ENCODE peak calls at places on chromosomes 4 and X, in ten cellular contexts. M, X, A, S, T, Z, G, Q, W and V are unnamed samples.

GRCh38 chr4:150152764-150153163 is 74.5 kb downstream of the DCLK2 start:
- DNase-seq in M (no peak), X (peak), A (no peak), S (no peak), T (no peak), Z (no peak), G (peak), Q (no peak), W (peak), V (no peak)

GRCh38 chr4:21248336-21248735 is 548.1 kb downstream of the PACRGL start:
- DNase-seq in M (no peak), X (no peak), A (no peak), S (no peak), T (no peak), Z (no peak), G (no peak), Q (no peak), W (no peak), V (no peak)

GRCh38 chrX:13647709-13648212 is 5.2 kb upstream of the TCEANC start:
- DNase-seq in M (no peak), X (peak), A (no peak), S (no peak), T (no peak), Z (peak), G (peak), Q (peak), W (peak), V (no peak)

GRCh38 chr4:92303621-92304027 is at the start of gene GRID2:
- DNase-seq in M (peak), X (no peak), A (peak), S (no peak), T (no peak), Z (peak), G (peak), Q (no peak), W (peak), V (no peak)

GRCh38 chrX:45774961-45775360 is 574.3 kb upstream of the DIPK2B start:
- DNase-seq in M (no peak), X (no peak), A (no peak), S (no peak), T (no peak), Z (no peak), G (peak), Q (no peak), W (peak), V (no peak)

GRCh38 chr4:151730003-151730559 is 30.7 kb downstream of the GATB start:
- DNase-seq in M (peak), X (peak), A (no peak), S (no peak), T (no peak), Z (peak), G (no peak), Q (no peak), W (peak), V (no peak)

GRCh38 chr4:110490109-110490508 is 14.2 kb downstream of the ENPEP start:
- DNase-seq in M (no peak), X (no peak), A (no peak), S (no peak), T (no peak), Z (no peak), G (no peak), Q (no peak), W (no peak), V (no peak)

GRCh38 chr4:101307901-101308300 is 39.4 kb downstream of the PPP3CA start:
- DNase-seq in M (no peak), X (no peak), A (no peak), S (no peak), T (no peak), Z (no peak), G (peak), Q (no peak), W (peak), V (no peak)

GRCh38 chr4:171846232-171846631 is 33.0 kb downstream of the GALNTL6 start:
- DNase-seq in M (peak), X (peak), A (peak), S (no peak), T (peak), Z (peak), G (no peak), Q (no peak), W (peak), V (no peak)

GRCh38 chrX:6557690-6558089 is 22.8 kb upstream of the VCX3A start:
- DNase-seq in M (no peak), X (no peak), A (no peak), S (no peak), T (no peak), Z (no peak), G (no peak), Q (no peak), W (no peak), V (no peak)

DNA sequence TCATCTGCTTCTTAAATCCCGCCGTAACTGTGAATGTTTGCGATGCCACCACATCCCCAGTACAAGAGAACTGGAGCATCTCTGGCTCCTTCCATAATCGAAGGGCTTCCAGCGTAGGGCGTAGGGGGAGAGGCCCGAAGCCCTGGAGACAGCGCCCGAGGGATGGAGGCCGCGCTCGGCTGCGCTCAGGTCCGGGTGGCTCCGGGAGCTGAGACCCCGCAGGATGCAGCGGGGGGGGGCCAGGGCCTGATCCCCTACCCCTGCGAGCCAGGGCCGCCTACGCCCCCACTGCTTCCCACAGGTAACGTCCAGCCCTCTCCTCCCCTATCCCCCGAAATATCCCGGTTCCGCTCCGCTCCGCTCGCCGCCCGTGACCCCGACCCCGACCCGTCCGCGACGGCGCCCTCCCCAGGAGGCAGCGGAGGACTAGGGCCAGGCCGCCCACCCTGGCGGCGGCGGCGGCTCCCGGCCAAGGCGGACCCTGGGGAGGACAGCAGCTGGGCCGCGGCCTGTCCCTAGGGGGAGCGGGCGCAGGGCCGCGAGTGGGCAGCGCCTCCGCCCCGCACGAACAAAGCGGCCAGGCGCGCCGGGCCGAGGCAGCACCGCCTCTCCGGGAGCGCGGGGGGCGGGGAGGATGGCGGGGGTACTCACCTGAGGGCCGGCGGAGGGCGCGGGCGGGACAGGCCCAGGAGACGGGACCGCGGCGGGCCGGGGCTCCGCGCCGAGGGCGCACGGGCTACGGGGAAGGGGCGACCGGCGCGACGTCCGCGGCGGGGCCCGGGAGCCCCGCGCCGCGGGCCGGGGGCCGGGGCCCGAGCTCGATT is 720 bp downstream of the WDFY3 start:
- DNase-seq in M (peak), X (peak), A (peak), S (no peak), T (no peak), Z (peak), G (peak), Q (no peak), W (peak), V (no peak)
- TF ChIP-seq CTCF in M (no peak), X (no peak), A (peak), S (no peak), T (no peak), Z (no peak), G (no peak), Q (no peak), W (no peak), V (peak)

DNA sequence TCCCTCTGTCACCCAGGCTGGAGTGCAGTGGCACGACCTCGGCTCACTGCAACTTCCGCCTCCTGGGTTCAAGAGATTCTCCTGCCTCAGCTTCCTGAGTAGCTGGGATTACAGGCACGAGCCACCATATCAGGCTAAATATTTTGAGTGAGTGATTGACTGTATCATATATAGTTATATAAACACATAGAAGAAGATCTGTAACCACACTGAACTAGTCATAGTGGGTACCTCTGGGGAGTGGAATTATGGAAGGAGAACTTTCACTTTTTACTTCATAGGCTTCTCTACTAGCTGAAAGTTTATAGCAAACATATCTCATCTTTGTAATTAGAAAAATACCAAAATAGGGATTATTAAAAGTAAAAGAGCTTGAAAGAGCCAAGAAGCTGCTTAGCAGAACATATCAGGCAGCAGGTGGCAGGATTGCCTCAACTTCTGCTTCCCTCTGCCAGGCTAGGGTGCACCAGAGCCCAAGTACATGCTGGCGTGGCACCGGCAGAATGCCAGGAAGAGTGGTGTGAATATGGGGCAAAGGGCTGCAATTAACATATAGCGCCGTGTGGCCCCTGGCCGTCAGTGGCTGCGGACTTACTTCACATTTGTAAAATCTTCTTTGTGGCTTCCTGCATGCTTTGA is 39.5 kb upstream of the CD40LG start:
- DNase-seq in M (peak), X (peak), A (no peak), S (no peak), T (no peak), Z (peak), G (peak), Q (peak), W (peak), V (no peak)
- TF ChIP-seq CTCF in M (peak), X (peak), A (no peak), S (peak), T (peak), Z (peak), G (peak), Q (peak), W (peak), V (peak)

GRCh38 chr4:163915896-163916295 is 421.4 kb downstream of the TMA16 start:
- DNase-seq in M (no peak), X (no peak), A (no peak), S (no peak), T (no peak), Z (no peak), G (no peak), Q (no peak), W (no peak), V (no peak)
- TF ChIP-seq CTCF in M (no peak), X (no peak), A (no peak), S (no peak), T (no peak), Z (no peak), G (no peak), Q (no peak), W (no peak), V (no peak)

DNA sequence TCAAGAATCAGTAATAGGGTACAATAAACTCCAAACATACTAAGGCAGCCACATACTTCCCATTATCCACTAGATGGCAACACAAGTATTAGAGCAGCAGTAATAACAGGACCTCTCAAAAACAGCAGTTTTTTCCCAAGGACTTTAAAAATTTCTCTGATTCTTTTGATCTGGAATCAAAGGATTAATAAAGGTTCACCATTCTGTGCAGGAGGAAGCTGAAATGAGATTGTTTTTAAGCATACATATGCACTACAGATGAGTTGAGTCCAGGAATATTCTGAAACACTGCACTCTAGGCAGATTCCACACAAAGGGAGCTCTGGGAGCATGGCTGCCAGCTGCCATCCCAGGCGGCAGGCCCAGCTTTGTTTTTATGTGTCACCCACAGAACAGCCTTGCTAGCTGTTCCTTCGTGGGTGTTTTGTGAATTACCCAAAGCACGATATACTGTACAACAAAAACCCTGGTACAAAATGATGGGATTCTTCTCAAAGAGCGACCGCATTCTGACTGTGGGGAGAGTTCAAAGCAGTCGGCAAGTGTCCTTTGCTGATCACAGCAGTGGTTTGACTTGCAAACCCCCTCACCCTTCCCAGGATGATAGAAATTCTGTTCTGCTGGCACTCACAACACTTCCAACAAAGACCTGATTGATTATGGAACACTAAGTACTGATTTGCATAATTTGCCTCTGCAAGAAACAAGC is 61.0 kb downstream of the STX18 start:
- DNase-seq in M (no peak), X (no peak), A (no peak), S (no peak), T (no peak), Z (no peak), G (peak), Q (no peak), W (peak), V (no peak)
- TF ChIP-seq CTCF in M (peak), X (peak), A (peak), S (peak), T (peak), Z (no peak), G (peak), Q (no peak), W (peak), V (peak)

GRCh38 chr4:83708500-83709175 is 172.7 kb downstream of the GPAT3 start:
- DNase-seq in M (no peak), X (no peak), A (no peak), S (no peak), T (no peak), Z (no peak), G (no peak), Q (no peak), W (no peak), V (peak)
- TF ChIP-seq CTCF in M (no peak), X (no peak), A (no peak), S (no peak), T (no peak), Z (no peak), G (no peak), Q (no peak), W (no peak), V (no peak)

GRCh38 chrX:110600745-110601310 is 194.8 kb downstream of the CHRDL1 start:
- DNase-seq in M (no peak), X (no peak), A (no peak), S (no peak), T (no peak), Z (peak), G (peak), Q (no peak), W (peak), V (no peak)
- TF ChIP-seq CTCF in M (no peak), X (no peak), A (no peak), S (no peak), T (no peak), Z (no peak), G (no peak), Q (no peak), W (no peak), V (no peak)

GRCh38 chrX:70973221-70973620 is 42.3 kb upstream of the SLC7A3 start:
- DNase-seq in M (no peak), X (peak), A (no peak), S (no peak), T (no peak), Z (no peak), G (no peak), Q (no peak), W (no peak), V (no peak)

GRCh38 chrX:70969635-70970481 is 39.0 kb upstream of the SLC7A3 start:
- DNase-seq in M (no peak), X (no peak), A (no peak), S (no peak), T (no peak), Z (no peak), G (no peak), Q (no peak), W (no peak), V (no peak)

DNA sequence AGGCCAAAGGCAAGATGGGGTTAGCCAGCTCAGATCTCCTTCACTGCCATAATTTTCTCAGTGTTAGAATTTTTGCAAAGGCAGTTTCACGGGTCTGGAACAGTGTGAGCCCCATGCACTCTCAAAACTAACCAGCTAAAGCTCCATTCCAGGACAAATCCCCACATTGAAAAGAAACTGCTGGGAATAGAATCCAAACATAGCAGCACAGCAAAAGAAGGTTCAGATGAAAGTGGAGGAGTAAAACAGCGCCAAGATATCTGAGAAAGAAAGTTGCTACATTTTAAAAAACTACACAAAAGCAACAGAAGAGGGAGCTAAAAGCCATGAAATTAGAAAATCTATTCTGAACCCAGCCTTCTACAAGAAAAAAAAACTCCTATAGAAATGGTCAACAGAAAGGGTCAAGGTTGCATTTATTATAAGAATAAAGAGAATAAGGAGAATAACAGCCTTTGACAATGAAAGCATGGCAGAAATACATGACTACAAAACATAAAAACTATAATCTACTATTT is 39.6 kb upstream of the SLC7A3 start:
- DNase-seq in M (no peak), X (no peak), A (no peak), S (peak), T (no peak), Z (no peak), G (peak), Q (no peak), W (peak), V (no peak)
- TF ChIP-seq CTCF in M (peak), X (peak), A (peak), S (peak), T (peak), Z (peak), G (peak), Q (peak), W (no peak), V (peak)

GRCh38 chr4:14130551-14130950 is 503.0 kb upstream of the BOD1L1 start:
- DNase-seq in M (no peak), X (no peak), A (no peak), S (no peak), T (no peak), Z (no peak), G (peak), Q (no peak), W (peak), V (no peak)
- TF ChIP-seq CTCF in M (no peak), X (no peak), A (no peak), S (no peak), T (no peak), Z (no peak), G (no peak), Q (no peak), W (no peak), V (no peak)

GRCh38 chr4:106268731-106269272 is 47.2 kb downstream of the TBCK start:
- DNase-seq in M (no peak), X (no peak), A (no peak), S (no peak), T (no peak), Z (no peak), G (peak), Q (no peak), W (peak), V (no peak)

GRCh38 chr4:106264331-106264728 is 51.7 kb downstream of the TBCK start:
- DNase-seq in M (no peak), X (peak), A (no peak), S (no peak), T (no peak), Z (no peak), G (no peak), Q (no peak), W (no peak), V (peak)

GRCh38 chr4:106261980-106262379 is 54.0 kb downstream of the TBCK start:
- DNase-seq in M (no peak), X (no peak), A (no peak), S (no peak), T (no peak), Z (no peak), G (no peak), Q (no peak), W (no peak), V (no peak)

GRCh38 chr4:106263594-106264330 is 52.2 kb downstream of the TBCK start:
- DNase-seq in M (no peak), X (no peak), A (no peak), S (no peak), T (no peak), Z (no peak), G (no peak), Q (no peak), W (no peak), V (no peak)

DNA sequence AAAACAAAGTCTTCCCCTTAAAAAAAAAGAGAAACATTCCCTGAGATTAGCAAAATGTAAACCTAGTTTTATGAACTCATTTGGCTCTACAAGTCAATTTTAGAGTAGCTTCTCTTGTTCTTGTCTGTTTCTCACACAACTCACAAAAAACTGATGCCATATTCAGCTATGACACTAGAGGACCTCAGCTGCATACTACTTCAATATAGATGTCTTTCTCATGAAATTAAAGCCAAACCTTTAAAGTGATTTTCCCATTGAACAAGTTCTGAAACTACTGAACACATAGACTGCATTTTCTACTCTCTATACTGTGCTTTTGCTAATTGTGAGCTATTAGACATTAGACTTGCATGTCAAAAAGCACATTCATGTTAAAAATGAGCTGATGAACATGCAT is 49.8 kb downstream of the TBCK start:
- DNase-seq in M (no peak), X (no peak), A (no peak), S (no peak), T (peak), Z (no peak), G (peak), Q (no peak), W (peak), V (peak)
- TF ChIP-seq CTCF in M (peak), X (peak), A (peak), S (peak), T (peak), Z (peak), G (peak), Q (no peak), W (peak), V (peak)